ENCODE peak calls at places on chromosomes 1 and 21, in six cellular contexts. One of them, this sample, is unnamed.

GRCh38 chr21:16215193-16215592 is 485.4 kb downstream of the USP25 start:
- DNase-seq in NCI-H2029: no peak
- DNase-seq in amniotic stem cell: no peak
- DNase-seq in aorta: no peak
- DNase-seq in mucosa of gallbladder: no peak
- DNase-seq in neural progenitor cell: no peak
- DNase-seq in this sample: no peak

GRCh38 chr1:232452137-232452536 is 177.8 kb downstream of the SIPA1L2 start:
- DNase-seq in NCI-H2029: no peak
- DNase-seq in amniotic stem cell: no peak
- DNase-seq in aorta: no peak
- DNase-seq in mucosa of gallbladder: no peak
- DNase-seq in neural progenitor cell: no peak
- DNase-seq in this sample: no peak

GRCh38 chr1:214476958-214477870 is 74.2 kb downstream of the PTPN14 start:
- DNase-seq in NCI-H2029: no peak
- DNase-seq in amniotic stem cell: no peak
- DNase-seq in aorta: no peak
- DNase-seq in mucosa of gallbladder: no peak
- DNase-seq in neural progenitor cell: no peak
- DNase-seq in this sample: no peak

GRCh38 chr1:39379187-39379586 is 112.2 kb upstream of the BMP8A start:
- DNase-seq in NCI-H2029: no peak
- DNase-seq in amniotic stem cell: no peak
- DNase-seq in aorta: no peak
- DNase-seq in mucosa of gallbladder: no peak
- DNase-seq in neural progenitor cell: no peak
- DNase-seq in this sample: no peak

GRCh38 chr21:42807938-42808613 is 71.3 kb downstream of the WDR4 start:
- DNase-seq in NCI-H2029: no peak
- DNase-seq in amniotic stem cell: no peak
- DNase-seq in aorta: no peak
- DNase-seq in mucosa of gallbladder: no peak
- DNase-seq in neural progenitor cell: no peak
- DNase-seq in this sample: no peak

GRCh38 chr1:156838972-156839371 is 19.9 kb downstream of the INSRR start:
- DNase-seq in NCI-H2029: no peak
- DNase-seq in amniotic stem cell: no peak
- DNase-seq in aorta: no peak
- DNase-seq in mucosa of gallbladder: no peak
- DNase-seq in neural progenitor cell: peak
- DNase-seq in this sample: peak

GRCh38 chr1:6367381-6368007 is 26.1 kb downstream of the ACOT7 start:
- DNase-seq in NCI-H2029: no peak
- DNase-seq in amniotic stem cell: no peak
- DNase-seq in aorta: no peak
- DNase-seq in mucosa of gallbladder: no peak
- DNase-seq in neural progenitor cell: no peak
- DNase-seq in this sample: no peak

GRCh38 chr1:202306535-202307345 is 35.0 kb downstream of the UBE2T start:
- DNase-seq in NCI-H2029: no peak
- DNase-seq in amniotic stem cell: no peak
- DNase-seq in aorta: no peak
- DNase-seq in mucosa of gallbladder: no peak
- DNase-seq in neural progenitor cell: no peak
- DNase-seq in this sample: no peak

GRCh38 chr1:59431566-59432294 is 134.8 kb downstream of the FGGY start:
- DNase-seq in NCI-H2029: no peak
- DNase-seq in amniotic stem cell: no peak
- DNase-seq in aorta: no peak
- DNase-seq in mucosa of gallbladder: no peak
- DNase-seq in neural progenitor cell: no peak
- DNase-seq in this sample: no peak

GRCh38 chr1:7406641-7407546 is 364.2 kb upstream of the VAMP3 start:
- DNase-seq in NCI-H2029: no peak
- DNase-seq in amniotic stem cell: no peak
- DNase-seq in aorta: peak
- DNase-seq in mucosa of gallbladder: peak
- DNase-seq in neural progenitor cell: no peak
- DNase-seq in this sample: no peak

GRCh38 chr1:160101037-160101716 is 2.8 kb upstream of the IGSF8 start:
- DNase-seq in NCI-H2029: peak
- DNase-seq in amniotic stem cell: no peak
- DNase-seq in aorta: peak
- DNase-seq in mucosa of gallbladder: peak
- DNase-seq in neural progenitor cell: peak
- DNase-seq in this sample: peak

GRCh38 chr1:94805912-94806311 is 14.2 kb upstream of the SLC44A3 start:
- DNase-seq in NCI-H2029: peak
- DNase-seq in amniotic stem cell: peak
- DNase-seq in aorta: no peak
- DNase-seq in mucosa of gallbladder: peak
- DNase-seq in neural progenitor cell: peak
- DNase-seq in this sample: peak

GRCh38 chr21:45880097-45881068 is 101.2 kb upstream of the COL6A1 start:
- DNase-seq in NCI-H2029: no peak
- DNase-seq in amniotic stem cell: peak
- DNase-seq in aorta: peak
- DNase-seq in mucosa of gallbladder: peak
- DNase-seq in neural progenitor cell: peak
- DNase-seq in this sample: peak

GRCh38 chr21:16678479-16678878 is 834.4 kb upstream of the CXADR start:
- DNase-seq in NCI-H2029: no peak
- DNase-seq in amniotic stem cell: no peak
- DNase-seq in aorta: no peak
- DNase-seq in mucosa of gallbladder: no peak
- DNase-seq in neural progenitor cell: no peak
- DNase-seq in this sample: no peak

GRCh38 chr1:33029209-33029608 is 7.5 kb downstream of the AK2 start:
- DNase-seq in NCI-H2029: no peak
- DNase-seq in amniotic stem cell: no peak
- DNase-seq in aorta: no peak
- DNase-seq in mucosa of gallbladder: no peak
- DNase-seq in neural progenitor cell: no peak
- DNase-seq in this sample: no peak

GRCh38 chr1:243230914-243231313 is 24.2 kb downstream of the CEP170 start:
- DNase-seq in NCI-H2029: peak
- DNase-seq in amniotic stem cell: no peak
- DNase-seq in aorta: no peak
- DNase-seq in mucosa of gallbladder: no peak
- DNase-seq in neural progenitor cell: peak
- DNase-seq in this sample: no peak

This sample was measured in stimulated activated naive CD4-positive, alpha-beta T cell.